ENCODE peak calls at places on chromosomes 4 and X, in four cellular contexts. K, N, T and V are unnamed samples.

GRCh38 chr4:164956766-164957643 is 20.5 kb downstream of the TRIM61 start:
- DNase-seq in N (no peak), T (peak), K (no peak), V (peak)

GRCh38 chr4:3046149-3046548 is 28.2 kb downstream of the HTT-AS start:
- DNase-seq in T (no peak), N (no peak), K (no peak), V (no peak)

GRCh38 chr4:128880662-128881061 is 71.2 kb downstream of the JADE1 start:
- DNase-seq in N (no peak), K (no peak), T (no peak), V (no peak)

GRCh38 chrX:49627030-49627777 is 28.4 kb downstream of the GAGE1 start:
- DNase-seq in N (no peak), K (peak), T (no peak), V (peak)

GRCh38 chrX:44989995-44990770 is 117.2 kb downstream of the KDM6A start:
- DNase-seq in N (no peak), K (no peak), T (no peak), V (no peak)

GRCh38 chr4:163776961-163777360 is 282.5 kb downstream of the TMA16 start:
- DNase-seq in T (no peak), K (no peak), N (no peak), V (no peak)

GRCh38 chrX:102651968-102652744 is 873 bp downstream of the GPRASP1 start:
- DNase-seq in T (peak), K (no peak), N (no peak), V (peak)

GRCh38 chr4:2934077-2934812 is 29.0 kb downstream of the NOP14 start:
- DNase-seq in N (no peak), K (no peak), T (no peak), V (peak)

GRCh38 chrX:71144651-71145050 is at the start of gene NLGN3:
- DNase-seq in T (no peak), K (no peak), N (no peak), V (no peak)

GRCh38 chr4:144355809-144356757 is 215.6 kb upstream of the GYPA start:
- DNase-seq in N (peak), T (no peak), K (no peak), V (peak)

GRCh38 chr4:8504279-8505007 is 63.9 kb downstream of the TRMT44 start:
- DNase-seq in K (no peak), T (peak), N (no peak), V (no peak)

GRCh38 chr4:80307183-80307735 is 28.3 kb upstream of the CFAP299 start:
- DNase-seq in N (peak), K (no peak), T (peak), V (peak)

GRCh38 chrX:92247076-92247475 is 467.9 kb downstream of the PCDH11X start:
- DNase-seq in T (no peak), N (no peak), K (no peak), V (no peak)

GRCh38 chr4:148114436-148114835 is 327.8 kb downstream of the NR3C2 start:
- DNase-seq in T (no peak), K (no peak), N (no peak), V (no peak)

GRCh38 chr4:89682808-89683207 is 154.2 kb downstream of the SNCA start:
- DNase-seq in K (no peak), T (peak), N (no peak), V (no peak)

GRCh38 chr4:137994858-137995257 is 247.3 kb downstream of the SLC7A11 start:
- DNase-seq in T (no peak), N (no peak), K (no peak), V (no peak)

GRCh38 chrX:136870064-136870463 is 10.5 kb downstream of the RBMX start:
- DNase-seq in K (no peak), T (no peak), N (no peak), V (no peak)

GRCh38 chr4:8571702-8572685 is 8.2 kb upstream of the GPR78 start:
- DNase-seq in K (no peak), T (no peak), N (no peak), V (no peak)

GRCh38 chrX:153621949-153622598 is 23.1 kb upstream of the CCNQ start:
- DNase-seq in N (no peak), K (no peak), T (no peak), V (no peak)

GRCh38 chr4:96642486-96642885 is 802.6 kb downstream of the PDHA2 start:
- DNase-seq in T (no peak), N (no peak), K (peak), V (no peak)

GRCh38 chrX:50920132-50920531 is 9.6 kb downstream of the BMP15 start:
- DNase-seq in K (no peak), N (no peak), T (no peak), V (peak)

GRCh38 chr4:47750771-47751170 is 87.1 kb downstream of the CORIN start:
- DNase-seq in N (no peak), T (no peak), K (no peak), V (no peak)

GRCh38 chr4:55868691-55869090 is 15.2 kb downstream of the EXOC1 start:
- DNase-seq in N (no peak), K (no peak), T (no peak), V (no peak)

GRCh38 chrX:51837451-51837850 is 56.0 kb upstream of the MAGED1 start:
- DNase-seq in K (no peak), N (no peak), T (peak), V (no peak)

GRCh38 chrX:38754102-38754790 is 47.0 kb upstream of the MID1IP1 start:
- DNase-seq in K (no peak), T (peak), N (peak), V (peak)

GRCh38 chrX:23271011-23271410 is 63.6 kb upstream of the PTCHD1 start:
- DNase-seq in K (no peak), T (no peak), N (no peak), V (no peak)

GRCh38 chrX:109925656-109926055 is 77.3 kb upstream of the TMEM164 start:
- DNase-seq in T (no peak), N (no peak), K (no peak), V (no peak)

GRCh38 chrX:6021316-6022091 is 207.2 kb downstream of the NLGN4X start:
- DNase-seq in N (no peak), T (peak), K (no peak), V (peak)

GRCh38 chr4:80201326-80202151 is 4.2 kb downstream of the PRDM8 start:
- DNase-seq in T (no peak), K (no peak), N (no peak), V (peak)

GRCh38 chr4:101284546-101284945 is 62.8 kb downstream of the PPP3CA start:
- DNase-seq in K (no peak), T (no peak), N (peak), V (peak)